ENCODE peak calls at places on chromosome 15, in five cellular contexts. C is IMR-90, R is heart left ventricle, J is AG10803, Y is AG09309. B is an unnamed sample.
A peak's percentile ranks its signal among the peaks of the same experiment; 100 is the strongest.

GRCh38 chr15:94984886-94985285 is 753.5 kb downstream of the MCTP2 start:
- DNase-seq in J (no peak), C (no peak), Y (no peak), R (no peak), B (no peak)

GRCh38 chr15:89184367-89184766 is 37.0 kb downstream of the RLBP1 start:
- DNase-seq in R (no peak), J (no peak), Y (no peak), C (no peak), B (no peak)

GRCh38 chr15:89783861-89784685 is 7.9 kb downstream of the MESP2 start:
- DNase-seq in J (no peak), Y (no peak), C (no peak), R (no peak), B (no peak)

GRCh38 chr15:61503383-61503969 is 274.4 kb upstream of the RORA start:
- DNase-seq in Y (no peak), R (no peak), J (no peak), C (no peak), B (no peak)

GRCh38 chr15:78206326-78207109 is 27.8 kb downstream of the ACSBG1 start:
- DNase-seq in Y (no peak), R (no peak), J (peak; percentile 53), C (peak; percentile 14), B (peak; percentile 27)

GRCh38 chr15:60340207-60340921 is 57.4 kb downstream of the ANXA2 start:
- DNase-seq in C (no peak), J (peak; percentile 64), R (no peak), Y (no peak), B (no peak)

GRCh38 chr15:78192826-78193594 is 41.4 kb downstream of the ACSBG1 start:
- DNase-seq in R (no peak), C (no peak), J (no peak), Y (no peak), B (no peak)

GRCh38 chr15:93088200-93088980 is 621 bp downstream of the RGMA start:
- DNase-seq in Y (no peak), R (peak; percentile 28), C (no peak), J (no peak), B (no peak)

GRCh38 chr15:35740761-35741160 is 194.8 kb upstream of the DPH6 start:
- DNase-seq in R (no peak), Y (peak; percentile 31), J (peak; percentile 85), C (peak; percentile 89), B (peak; percentile 59)

GRCh38 chr15:80820092-80820491 is 40.9 kb downstream of the CEMIP start:
- DNase-seq in J (no peak), Y (no peak), R (no peak), C (no peak), B (no peak)

GRCh38 chr15:78088773-78089080 is 3.6 kb upstream of the SH2D7 start:
- DNase-seq in J (no peak), Y (no peak), C (no peak), R (no peak), B (no peak)

GRCh38 chr15:46900992-46901391 is 816.3 kb upstream of the SEMA6D start:
- DNase-seq in Y (no peak), C (no peak), J (peak; percentile 0), R (no peak), B (no peak)

GRCh38 chr15:44186724-44187123 is 8.3 kb downstream of the FRMD5 start:
- DNase-seq in Y (no peak), J (no peak), R (no peak), C (no peak), B (no peak)

GRCh38 chr15:60551147-60551780 is 72.3 kb upstream of the ICE2 start:
- DNase-seq in J (no peak), R (no peak), Y (no peak), C (no peak), B (no peak)

GRCh38 chr15:91444656-91445055 is 344.6 kb downstream of the SV2B start:
- DNase-seq in R (no peak), J (no peak), C (no peak), Y (no peak), B (no peak)

GRCh38 chr15:77187751-77188464 is 117.0 kb upstream of the TSPAN3 start:
- DNase-seq in J (peak; percentile 36), Y (no peak), C (peak; percentile 47), R (peak; percentile 71), B (peak; percentile 86)

GRCh38 chr15:38560456-38560926 is 4.1 kb downstream of the RASGRP1 start:
- DNase-seq in C (no peak), J (no peak), Y (no peak), R (no peak), B (no peak)

GRCh38 chr15:67137951-67138935 is 72.8 kb downstream of the SMAD3 start:
- DNase-seq in R (no peak), C (peak; percentile 49), J (no peak), Y (no peak), B (no peak)

GRCh38 chr15:52558196-52558595 is 10.6 kb downstream of the ARPP19 start:
- DNase-seq in R (no peak), J (peak; percentile 46), C (peak; percentile 78), Y (no peak), B (peak; percentile 55)

GRCh38 chr15:58546635-58547627 is 115.1 kb downstream of the LIPC start:
- DNase-seq in R (peak; percentile 68), J (peak; percentile 97), Y (peak; percentile 76), C (peak; percentile 91), B (peak; percentile 91)

GRCh38 chr15:98549003-98549402 is 99.3 kb upstream of the IGF1R start:
- DNase-seq in C (no peak), J (no peak), R (no peak), Y (no peak), B (no peak)

GRCh38 chr15:98547741-98548166 is 100.6 kb upstream of the IGF1R start:
- DNase-seq in R (peak; percentile 25), J (no peak), Y (no peak), C (no peak), B (peak; percentile 29)

GRCh38 chr15:98549741-98550140 is 98.6 kb upstream of the IGF1R start:
- DNase-seq in J (no peak), C (no peak), Y (no peak), R (no peak), B (no peak)

GRCh38 chr15:98547255-98547654 is 101.1 kb upstream of the IGF1R start:
- DNase-seq in J (no peak), Y (no peak), C (no peak), R (no peak), B (no peak)

GRCh38 chr15:98548172-98548971 is 100.0 kb upstream of the IGF1R start:
- DNase-seq in J (peak; percentile 40), C (peak; percentile 73), R (peak; percentile 73), Y (no peak), B (peak; percentile 62)
- TF ChIP-seq CTCF in J (peak; percentile 26), C (no peak), R (peak; percentile 31), Y (no peak), B (peak; percentile 6)

GRCh38 chr15:98855815-98856539 is 151.6 kb downstream of the PGPEP1L start:
- DNase-seq in Y (no peak), C (no peak), R (no peak), J (no peak), B (no peak)

GRCh38 chr15:98855067-98855814 is 152.4 kb downstream of the PGPEP1L start:
- DNase-seq in C (no peak), R (no peak), J (no peak), Y (no peak), B (no peak)

GRCh38 chr15:98853161-98853560 is 154.4 kb downstream of the PGPEP1L start:
- DNase-seq in R (peak; percentile 89), Y (peak; percentile 82), J (peak; percentile 93), C (peak; percentile 93), B (peak; percentile 94)

GRCh38 chr15:98854496-98854895 is 153.1 kb downstream of the PGPEP1L start:
- DNase-seq in R (no peak), J (peak; percentile 16), C (no peak), Y (no peak), B (no peak)

DNA sequence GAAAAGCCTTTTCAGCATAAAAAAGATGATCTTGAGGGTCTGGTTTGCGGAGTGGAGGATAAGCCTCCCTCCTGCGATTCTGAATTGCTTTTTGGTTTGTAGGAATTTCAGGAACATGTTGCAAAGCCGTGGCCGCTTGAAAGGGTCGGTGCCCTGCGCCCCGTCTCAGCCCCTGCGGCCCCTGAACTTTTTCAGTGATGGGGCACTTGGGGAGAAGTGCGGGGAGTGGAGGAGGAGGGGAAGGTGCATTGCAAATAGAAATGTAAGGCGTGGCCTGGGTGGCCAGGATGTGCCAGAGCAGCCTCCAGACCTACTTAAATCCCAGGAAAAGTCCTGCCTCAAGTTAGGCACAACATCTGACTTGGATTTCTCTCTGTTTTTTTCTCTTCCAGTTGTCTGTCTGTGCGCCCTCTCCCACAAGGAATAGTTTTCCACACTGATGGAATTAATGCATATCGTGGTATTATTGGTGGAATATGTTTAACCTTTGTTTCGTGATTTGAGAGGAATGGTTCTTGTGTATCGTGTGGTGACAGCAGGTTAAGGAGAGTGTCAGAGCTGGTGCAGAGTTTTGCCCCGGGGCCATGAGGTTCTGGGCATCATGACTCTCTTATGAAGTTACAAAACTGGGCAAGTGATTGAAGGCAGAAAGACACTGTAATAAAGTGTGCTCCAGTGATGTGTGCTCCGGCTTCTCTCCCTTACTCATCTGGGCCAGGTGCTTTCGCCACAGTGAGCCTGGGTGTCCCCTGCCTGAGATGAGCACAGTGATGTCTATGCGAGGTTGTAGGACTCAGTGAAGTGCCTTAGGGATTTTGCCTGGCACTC is 153.8 kb downstream of the PGPEP1L start:
- DNase-seq in J (peak; percentile 33), R (no peak), C (no peak), Y (no peak), B (peak; percentile 31)
- H3K4me3 ChIP-seq in J (peak overlapping the region; percentile 69), R (no peak overlapping the region), C (no peak overlapping the region), Y (peak overlapping the region; percentile 34), B (peak overlapping the region; percentile 69)

GRCh38 chr15:74328331-74329056 is 39.0 kb downstream of the CYP11A1 start:
- DNase-seq in J (no peak), C (no peak), Y (no peak), R (no peak), B (no peak)
- TF ChIP-seq CTCF in J (no peak), C (no peak), Y (no peak), R (no peak), B (no peak)

GRCh38 chr15:82532383-82532990 is 7.8 kb downstream of the RPS17 start:
- DNase-seq in J (no peak), C (no peak), Y (no peak), R (no peak), B (no peak)

GRCh38 chr15:82530006-82530405 is 10.3 kb downstream of the RPS17 start:
- DNase-seq in C (no peak), J (no peak), R (no peak), Y (no peak), B (no peak)

GRCh38 chr15:82532991-82533481 is 7.2 kb downstream of the RPS17 start:
- DNase-seq in C (no peak), Y (no peak), J (no peak), R (no peak), B (no peak)

GRCh38 chr15:82531496-82532382 is 8.5 kb downstream of the RPS17 start:
- DNase-seq in J (no peak), Y (no peak), C (no peak), R (no peak), B (no peak)

DNA sequence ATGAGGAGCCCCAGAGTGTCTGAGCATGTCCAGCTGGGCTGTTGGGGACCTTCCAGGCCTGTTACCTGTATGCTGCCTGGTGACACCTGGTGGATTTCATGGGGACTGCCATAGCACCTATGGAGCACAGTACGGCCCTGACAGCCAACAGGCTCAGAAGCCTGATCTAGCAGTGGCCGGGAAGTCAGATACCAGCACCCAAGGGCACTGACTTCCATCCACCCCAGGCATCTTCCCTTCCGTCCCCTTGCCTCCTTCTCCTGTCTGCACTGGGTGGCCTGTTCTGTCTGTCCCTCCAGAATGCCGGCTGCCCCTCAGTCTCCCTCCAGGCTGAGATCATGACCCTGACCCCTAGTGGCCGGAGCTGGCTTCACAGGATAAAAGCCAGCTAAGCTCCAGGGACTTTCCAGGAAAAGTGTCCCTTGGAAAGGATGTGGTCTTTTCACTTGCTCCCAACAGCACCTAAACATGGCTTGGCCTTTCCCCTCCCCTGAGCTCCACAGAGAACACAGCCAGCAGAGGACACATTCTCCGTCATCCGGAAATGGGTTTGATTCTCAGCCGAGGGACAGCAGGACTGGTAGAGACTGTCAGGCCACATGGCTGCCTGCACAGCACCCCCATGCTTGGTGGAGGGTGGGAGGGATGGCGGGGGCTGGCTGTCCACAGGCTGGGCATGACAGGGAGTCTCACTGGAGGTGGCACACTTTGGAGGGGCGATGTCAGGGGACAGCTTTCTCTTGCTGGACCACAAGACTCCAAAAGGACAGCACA is 9.5 kb downstream of the RPS17 start:
- DNase-seq in J (peak; percentile 44), C (peak; percentile 56), Y (no peak), R (peak; percentile 64), B (peak; percentile 66)
- H3K4me3 ChIP-seq in J (peak overlapping the region; percentile 35), C (no peak overlapping the region), Y (peak overlapping the region; percentile 19), R (no peak overlapping the region), B (no peak overlapping the region)